ENCODE peak calls at places on chromosomes 1 and 21, in nine cellular contexts. O, Z, G, P, F, K, H, M and B are unnamed samples.

GRCh38 chr1:155983191-155984023 is 5.1 kb upstream of the ARHGEF2 start:
- DNase-seq in P (peak; percentile 62), K (no peak), Z (peak; percentile 22), F (peak; percentile 88), G (peak; percentile 100), H (no peak), M (peak; percentile 98), O (no peak), B (no peak)

GRCh38 chr1:166813508-166814223 is 25.6 kb upstream of the POGK start:
- DNase-seq in F (no peak), K (no peak), G (no peak), M (no peak), P (no peak), O (no peak), H (no peak), Z (no peak), B (no peak)

GRCh38 chr1:112626193-112626592 is 6.6 kb downstream of the CAPZA1 start:
- DNase-seq in K (no peak), F (no peak), M (no peak), O (no peak), P (no peak), Z (no peak), H (no peak), G (no peak), B (no peak)

GRCh38 chr1:151511636-151512215 is 539 bp downstream of the CGN start:
- DNase-seq in G (no peak), H (peak; percentile 30), M (no peak), O (peak; percentile 11), K (peak; percentile 10), P (no peak), Z (peak; percentile 45), F (no peak), B (no peak)

GRCh38 chr1:25796807-25797458 is 3.1 kb upstream of the SELENON start:
- DNase-seq in K (peak; percentile 66), Z (peak; percentile 94), O (peak; percentile 82), M (peak; percentile 43), H (peak; percentile 83), F (peak; percentile 72), P (peak; percentile 70), G (peak; percentile 75), B (peak; percentile 86)

GRCh38 chr1:183105449-183105848 is 80.6 kb upstream of the LAMC2 start:
- DNase-seq in M (no peak), H (no peak), O (no peak), P (no peak), G (peak; percentile 47), F (peak; percentile 32), K (no peak), Z (no peak), B (no peak)

GRCh38 chr21:40146201-40146890 is 279.1 kb downstream of the PCP4 start:
- DNase-seq in K (no peak), M (no peak), Z (no peak), O (no peak), F (no peak), G (no peak), H (no peak), P (no peak), B (no peak)

GRCh38 chr1:54378157-54378883 is 27.9 kb downstream of the SSBP3 start:
- DNase-seq in P (no peak), G (no peak), H (no peak), O (no peak), K (no peak), M (no peak), F (no peak), Z (peak; percentile 81), B (no peak)

GRCh38 chr1:51649593-51650091 is 32.8 kb downstream of the OSBPL9 start:
- DNase-seq in K (no peak), Z (no peak), P (no peak), O (no peak), H (no peak), M (no peak), G (no peak), F (no peak), B (no peak)

GRCh38 chr1:7648761-7649384 is 122.2 kb upstream of the VAMP3 start:
- DNase-seq in G (peak; percentile 46), M (no peak), Z (no peak), H (no peak), O (no peak), P (no peak), K (no peak), F (no peak), B (no peak)

GRCh38 chr21:41923641-41924342 is 30.0 kb downstream of the C2CD2 start:
- DNase-seq in Z (no peak), O (no peak), H (no peak), P (no peak), F (peak; percentile 78), K (no peak), G (peak; percentile 56), M (no peak), B (no peak)

GRCh38 chr1:201169203-201169602 is 14.9 kb upstream of the TMEM9 start:
- DNase-seq in F (no peak), O (no peak), G (no peak), P (no peak), K (no peak), Z (no peak), M (no peak), H (no peak), B (no peak)

GRCh38 chr1:86552376-86552775 is 5.5 kb downstream of the CLCA4 start:
- DNase-seq in F (no peak), Z (no peak), M (no peak), H (no peak), K (no peak), P (no peak), G (no peak), O (no peak), B (no peak)

GRCh38 chr1:179881642-179882252 is 338 bp upstream of the TOR1AIP1 start:
- DNase-seq in G (peak; percentile 96), O (no peak), F (peak; percentile 84), H (no peak), K (no peak), P (no peak), M (peak; percentile 77), Z (no peak), B (no peak)

GRCh38 chr1:230210326-230210978 is 143.4 kb downstream of the GALNT2 start:
- DNase-seq in M (no peak), Z (no peak), K (no peak), F (no peak), G (no peak), H (no peak), P (no peak), O (no peak), B (no peak)

GRCh38 chr1:158146165-158146564 is 34.5 kb upstream of the CD1D start:
- DNase-seq in H (no peak), G (no peak), F (peak; percentile 55), P (no peak), O (no peak), K (no peak), M (no peak), Z (no peak), B (no peak)

GRCh38 chr1:30147188-30147587 is 576.2 kb downstream of the MATN1 start:
- DNase-seq in Z (no peak), G (no peak), K (no peak), F (no peak), O (no peak), P (no peak), M (no peak), H (no peak), B (no peak)

GRCh38 chr1:178168535-178168934 is 74.6 kb downstream of the RASAL2 start:
- DNase-seq in K (no peak), H (no peak), Z (no peak), M (no peak), F (peak; percentile 81), P (no peak), G (peak; percentile 27), O (no peak), B (no peak)

GRCh38 chr1:37272626-37273025 is 201.8 kb upstream of the ZC3H12A start:
- DNase-seq in F (no peak), O (no peak), M (no peak), H (no peak), G (no peak), K (no peak), P (no peak), Z (no peak), B (no peak)

GRCh38 chr1:53895421-53895820 is 1.4 kb downstream of the DIO1 start:
- DNase-seq in H (no peak), K (no peak), G (peak; percentile 15), Z (no peak), M (no peak), P (no peak), O (no peak), F (no peak), B (no peak)

GRCh38 chr1:178055779-178056471 is 38.0 kb upstream of the RASAL2 start:
- DNase-seq in H (no peak), G (no peak), K (no peak), M (peak; percentile 54), F (peak; percentile 33), O (no peak), Z (no peak), P (no peak), B (no peak)

GRCh38 chr1:235090406-235091069 is 38.1 kb downstream of the TOMM20 start:
- DNase-seq in G (peak; percentile 69), M (no peak), F (no peak), P (no peak), Z (no peak), H (no peak), K (no peak), O (no peak), B (no peak)

GRCh38 chr1:1432566-1432950 is 2.9 kb upstream of the VWA1 start:
- DNase-seq in G (no peak), P (no peak), Z (no peak), H (no peak), K (no peak), F (no peak), M (no peak), O (no peak), B (no peak)

GRCh38 chr1:173916667-173917066 is 460 bp downstream of the SERPINC1 start:
- DNase-seq in F (no peak), K (no peak), G (no peak), P (no peak), H (no peak), O (no peak), M (no peak), Z (no peak), B (no peak)